ENCODE peak calls at places on chromosomes 12 and 14, in four cellular contexts. M is left lung, L is ovary, T is psoas muscle. R is an unnamed sample. For H3K4me1, the result is how much of the 10 kb centered on the place peaks cover.

GRCh38 chr14:104972301-104973211 is 5.6 kb downstream of the AHNAK2 start:
- DNase-seq in L (peak), M (peak), T (peak), R (peak)

GRCh38 chr14:91119556-91120311 is 5.9 kb downstream of the DGLUCY start:
- DNase-seq in L (no peak), M (no peak), T (peak), R (peak)

GRCh38 chr14:29311983-29312382 is 545.4 kb downstream of the FOXG1 start:
- DNase-seq in T (no peak), L (no peak), M (no peak), R (peak)

GRCh38 chr12:108752387-108752786 is 21.1 kb upstream of the CORO1C start:
- DNase-seq in M (no peak), T (no peak), L (no peak), R (no peak)

GRCh38 chr14:54902143-54902520 is 494 bp downstream of the GCH1 start:
- DNase-seq in L (peak), M (peak), T (peak), R (peak)

GRCh38 chr12:114835031-114835430 is 151.1 kb upstream of the TBX3 start:
- DNase-seq in M (no peak), T (no peak), L (no peak), R (peak)

GRCh38 chr14:41629876-41630275 is 23.2 kb downstream of the LRFN5 start:
- DNase-seq in T (no peak), L (no peak), M (no peak), R (no peak)

GRCh38 chr14:102043251-102044025 is 43.4 kb downstream of the HSP90AA1 start:
- DNase-seq in L (no peak), T (peak), M (no peak), R (no peak)

GRCh38 chr12:108305520-108305919 is 33.6 kb downstream of the CMKLR1 start:
- DNase-seq in M (peak), T (peak), L (peak), R (no peak)

GRCh38 chr12:109264095-109264942 is 44.8 kb downstream of the FOXN4 start:
- DNase-seq in M (peak), T (peak), L (peak), R (no peak)

GRCh38 chr12:96294831-96295230 is 100.7 kb downstream of the ELK3 start:
- DNase-seq in T (no peak), L (no peak), M (no peak), R (no peak)

GRCh38 chr12:102961488-102961801 is 4.0 kb downstream of the ASCL1 start:
- DNase-seq in T (no peak), M (no peak), L (no peak), R (no peak)

GRCh38 chr14:59098377-59098776 is 90.1 kb upstream of the DAAM1 start:
- DNase-seq in T (no peak), M (no peak), L (no peak), R (peak)

GRCh38 chr12:24408305-24408704 is 458.8 kb upstream of the SOX5 start:
- DNase-seq in T (no peak), M (no peak), L (no peak), R (no peak)

GRCh38 chr12:130710001-130710732 is 5.9 kb downstream of the RIMBP2 start:
- DNase-seq in T (no peak), L (no peak), M (no peak), R (no peak)

GRCh38 chr12:14558377-14559051 is 9.2 kb downstream of the PLBD1 start:
- DNase-seq in L (no peak), M (no peak), T (no peak), R (no peak)

GRCh38 chr12:78674311-78675085 is 190.1 kb upstream of the SYT1 start:
- DNase-seq in T (no peak), M (no peak), L (no peak), R (no peak)

GRCh38 chr12:88306471-88307069 is 164.5 kb downstream of the TMTC3 start:
- DNase-seq in M (no peak), T (no peak), L (no peak), R (no peak)

GRCh38 chr12:88308825-88309224 is 166.7 kb downstream of the TMTC3 start:
- DNase-seq in T (no peak), L (no peak), M (no peak), R (peak)

GRCh38 chr12:88310069-88310468 is 168.0 kb downstream of the TMTC3 start:
- DNase-seq in T (no peak), L (no peak), M (no peak), R (peak)

GRCh38 chr12:88310666-88311065 is 168.6 kb downstream of the TMTC3 start:
- DNase-seq in L (no peak), T (no peak), M (no peak), R (no peak)

GRCh38 chr12:88309546-88309945 is 167.4 kb downstream of the TMTC3 start:
- DNase-seq in L (no peak), T (no peak), M (no peak), R (peak)
- H3K27ac ChIP-seq in L (no peak), T (no peak), M (no peak), R (peak)

DNA sequence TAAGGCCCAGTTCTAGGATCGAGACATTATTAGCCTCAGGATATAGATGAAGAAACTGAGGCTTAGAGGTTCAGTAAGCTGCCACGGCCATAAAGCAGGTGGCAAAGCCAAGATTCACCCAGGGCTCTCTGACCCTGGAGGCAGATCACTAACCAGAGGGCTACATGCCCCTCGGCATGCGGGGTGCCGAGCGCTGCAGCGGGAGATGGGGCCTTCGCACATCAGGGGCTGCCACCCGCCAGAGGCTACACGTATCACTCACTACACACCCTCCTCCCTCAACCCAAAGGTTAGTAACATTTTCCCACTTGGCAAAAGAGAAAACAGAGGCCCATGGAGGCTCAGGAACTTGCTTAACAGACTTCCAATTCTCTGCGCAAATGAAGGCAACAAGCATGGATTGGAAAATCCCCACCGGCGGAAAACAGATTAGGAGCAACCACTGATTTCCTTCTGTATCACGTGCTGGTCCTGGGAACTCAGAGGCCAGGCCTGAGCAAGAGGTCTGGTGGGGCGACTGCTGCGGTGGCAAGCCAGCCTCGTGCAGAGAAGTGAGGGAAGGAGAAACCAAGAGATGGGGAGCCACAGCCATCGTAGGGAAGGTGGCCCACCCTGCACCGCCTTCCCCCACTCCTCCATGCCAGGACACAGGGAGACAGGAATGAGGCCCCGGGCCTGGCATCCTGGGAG is 6.0 kb downstream of the CCDC85C start:
- DNase-seq in M (no peak), L (no peak), T (no peak), R (no peak)
- H3K4me1 ChIP-seq in M (half or more), L (under half), T (under half), R (under half)

DNA sequence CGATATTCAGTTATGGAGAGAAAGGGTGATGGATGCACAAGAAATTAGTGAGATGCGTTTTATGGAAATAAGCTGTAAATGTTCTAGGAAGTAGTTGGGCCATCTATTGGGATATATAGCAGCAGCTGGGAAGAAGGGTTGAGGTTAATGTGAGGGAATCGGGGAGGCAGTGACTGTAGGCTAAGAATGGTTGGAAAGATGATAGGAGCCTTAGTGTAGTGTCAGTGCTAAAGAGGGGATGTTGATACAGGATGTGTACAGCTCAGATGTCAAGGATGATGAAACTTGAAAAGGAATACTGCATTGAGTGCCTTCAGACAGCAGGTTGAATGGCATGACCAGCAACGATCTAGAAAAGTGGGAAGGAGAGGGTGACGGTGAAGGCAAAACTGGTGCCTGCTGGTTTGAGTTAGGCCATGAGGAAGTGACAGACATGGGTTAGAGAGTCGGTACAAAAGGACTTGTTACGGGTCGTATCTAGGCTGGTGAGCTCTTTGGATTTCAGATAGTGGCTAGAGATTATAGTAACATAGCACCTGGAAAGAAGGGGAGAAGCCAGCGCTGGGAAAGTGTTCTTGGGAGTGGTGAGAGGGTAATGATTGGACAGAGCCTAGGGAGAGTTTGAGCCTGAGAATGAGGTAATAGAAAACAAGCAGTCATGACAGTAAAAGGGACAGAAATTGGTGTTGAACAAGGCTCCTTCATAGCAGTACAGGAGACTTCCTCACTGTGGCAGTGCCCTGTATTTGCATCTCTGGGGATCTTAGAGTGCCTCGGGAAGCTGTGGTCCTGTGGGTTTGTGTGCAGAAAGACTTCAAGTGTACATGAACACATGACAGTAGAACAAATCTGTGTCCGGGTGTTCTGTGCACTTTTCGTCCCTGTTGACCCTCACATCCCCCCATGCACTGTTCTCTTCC is 9.6 kb downstream of the MARS1 start:
- DNase-seq in M (no peak), L (no peak), T (no peak), R (no peak)
- H3K27ac ChIP-seq in M (no peak), L (no peak), T (no peak), R (no peak)

GRCh38 chr12:54759751-54760150 is 94.6 kb upstream of the MUCL1 start:
- DNase-seq in T (no peak), L (no peak), M (no peak), R (peak)
- H3K4me1 ChIP-seq in T (under half), L (under half), M (under half), R (under half)

GRCh38 chr12:47741340-47741703 is 16.0 kb upstream of the ENDOU start:
- DNase-seq in L (peak), T (peak), M (no peak), R (no peak)
- H3K27ac ChIP-seq in L (peak), T (no peak), M (peak), R (no peak)

GRCh38 chr12:75900781-75901254 is 130.8 kb downstream of the PHLDA1 start:
- DNase-seq in T (no peak), L (no peak), M (no peak), R (no peak)
- H3K4me1 ChIP-seq in T (under half), L (under half), M (under half), R (under half)